ENCODE peak calls at places on chromosomes 13 and 19, in four cellular contexts. D, W, Q and K are unnamed samples.
A peak's percentile ranks its signal among the peaks of the same experiment; 100 is the strongest.

GRCh38 chr13:114115191-114115671 is 17.2 kb downstream of the RASA3 start:
- DNase-seq in D (no peak), W (no peak), Q (peak; percentile 16), K (peak; percentile 96)

GRCh38 chr13:29918845-29919244 is 68.4 kb upstream of the UBL3 start:
- DNase-seq in D (no peak), W (no peak), Q (no peak), K (peak; percentile 72)

GRCh38 chr13:95833713-95834112 is 156.8 kb downstream of the DNAJC3 start:
- DNase-seq in D (no peak), W (no peak), Q (no peak), K (peak; percentile 16)

GRCh38 chr19:8089664-8090601 is 37.4 kb downstream of the CCL25 start:
- DNase-seq in D (no peak), W (no peak), Q (no peak), K (no peak)

GRCh38 chr19:10149427-10149826 is 29.7 kb upstream of the EIF3G start:
- DNase-seq in D (no peak), W (no peak), Q (no peak), K (no peak)

GRCh38 chr13:36815069-36815468 is 4.0 kb upstream of the RFXAP start:
- DNase-seq in D (no peak), W (no peak), Q (no peak), K (no peak)

GRCh38 chr13:101575591-101575990 is 123.1 kb downstream of the ITGBL1 start:
- DNase-seq in D (no peak), W (no peak), Q (no peak), K (peak; percentile 35)

GRCh38 chr13:35365885-35366284 is 110.6 kb downstream of the MAB21L1 start:
- DNase-seq in D (no peak), W (no peak), Q (no peak), K (no peak)

GRCh38 chr19:40279120-40279551 is 6.0 kb downstream of the AKT2 start:
- DNase-seq in D (no peak), W (no peak), Q (peak; percentile 84), K (no peak)

GRCh38 chr19:33225458-33225925 is at the start of gene SLC7A10:
- DNase-seq in D (no peak), W (no peak), Q (no peak), K (no peak)

GRCh38 chr13:31761951-31762350 is 22.6 kb downstream of the RXFP2 start:
- DNase-seq in D (no peak), W (no peak), Q (no peak), K (no peak)

GRCh38 chr13:110382229-110382628 is 75.1 kb downstream of the COL4A2 start:
- DNase-seq in D (no peak), W (no peak), Q (no peak), K (peak; percentile 78)

GRCh38 chr19:21463449-21464105 is 41.8 kb upstream of the ZNF429 start:
- DNase-seq in D (no peak), W (no peak), Q (no peak), K (no peak)